ENCODE peak calls at places on chromosomes 5 and 9, in seven cellular contexts. T is NCI-H1436; D is thoracic aorta; M is fibroblast of the aortic adventitia; Q is A549; H is activated effector memory CD4-positive, alpha-beta T cell treated with anti-CD3 and anti-CD28 coated beads, Interleukin-2, amount 50 U/mL, for 16 hours; V is activated T-cell treated with anti-CD3 and anti-CD28 coated beads, Interleukin-2, amount 50 U/mL, for 72 hours. G is an unnamed sample.

GRCh38 chr5:143886621-143887301 is 74.8 kb downstream of the HMHB1 start:
- DNase-seq in T (no peak), D (no peak), M (peak), Q (no peak), H (no peak), V (no peak), G (no peak)

GRCh38 chr9:108087781-108088180 is 598.2 kb upstream of the KLF4 start:
- DNase-seq in T (no peak), D (no peak), M (no peak), Q (no peak), H (no peak), V (no peak), G (no peak)

GRCh38 chr5:43609752-43610151 is 6.8 kb downstream of the NNT start:
- DNase-seq in T (no peak), D (no peak), M (no peak), Q (no peak), H (no peak), V (no peak), G (no peak)

GRCh38 chr5:35598707-35599370 is 18.8 kb upstream of the SPEF2 start:
- DNase-seq in T (no peak), D (no peak), M (no peak), Q (no peak), H (no peak), V (no peak), G (no peak)

GRCh38 chr5:107605596-107606125 is 65.1 kb downstream of the EFNA5 start:
- DNase-seq in T (no peak), D (no peak), M (no peak), Q (no peak), H (no peak), V (no peak), G (no peak)

GRCh38 chr5:1262381-1262780 is 32.5 kb downstream of the TERT start:
- DNase-seq in T (no peak), D (no peak), M (peak), Q (no peak), H (no peak), V (no peak), G (no peak)

GRCh38 chr5:19270153-19270552 is 717.8 kb downstream of the CDH18 start:
- DNase-seq in T (no peak), D (no peak), M (no peak), Q (no peak), H (no peak), V (no peak), G (no peak)

GRCh38 chr5:109911731-109912130 is 222.0 kb downstream of the MAN2A1 start:
- DNase-seq in T (no peak), D (no peak), M (peak), Q (no peak), H (no peak), V (no peak), G (peak)

GRCh38 chr9:128470560-128470959 is 14.8 kb downstream of the ODF2 start:
- DNase-seq in T (no peak), D (no peak), M (peak), Q (no peak), H (no peak), V (peak), G (peak)

GRCh38 chr5:123549256-123549904 is 37.4 kb downstream of the CSNK1G3 start:
- DNase-seq in T (no peak), D (no peak), M (no peak), Q (no peak), H (peak), V (peak), G (no peak)

GRCh38 chr5:86971034-86971511 is 296.6 kb upstream of the RASA1 start:
- DNase-seq in T (no peak), D (no peak), M (peak), Q (no peak), H (no peak), V (no peak), G (peak)

GRCh38 chr5:176660860-176661641 is 13.8 kb downstream of the TSPAN17 start:
- DNase-seq in T (peak), D (no peak), M (peak), Q (peak), H (peak), V (peak), G (no peak)

GRCh38 chr5:153523831-153524230 is 33.4 kb downstream of the GRIA1 start:
- DNase-seq in T (no peak), D (no peak), M (peak), Q (no peak), H (no peak), V (no peak), G (no peak)

GRCh38 chr9:35756743-35757526 is 2.9 kb upstream of the MSMP start:
- DNase-seq in T (peak), D (no peak), M (no peak), Q (peak), H (peak), V (peak), G (no peak)

GRCh38 chr5:34001231-34001935 is 6.5 kb downstream of the AMACR start:
- DNase-seq in T (peak), D (no peak), M (peak), Q (no peak), H (no peak), V (no peak), G (no peak)

GRCh38 chr5:140594169-140594568 is 29.5 kb downstream of the SLC35A4 start:
- DNase-seq in T (no peak), D (no peak), M (no peak), Q (no peak), H (no peak), V (no peak), G (no peak)

GRCh38 chr5:77514457-77514856 is 22.3 kb upstream of the WDR41 start:
- DNase-seq in T (no peak), D (no peak), M (no peak), Q (no peak), H (no peak), V (no peak), G (no peak)

GRCh38 chr5:135309391-135310327 is 89.4 kb downstream of the MACROH2A1 start:
- DNase-seq in T (no peak), D (no peak), M (no peak), Q (no peak), H (no peak), V (no peak), G (no peak)

GRCh38 chr5:137320056-137321045 is 178.8 kb downstream of the SPOCK1 start:
- DNase-seq in T (peak), D (no peak), M (peak), Q (peak), H (no peak), V (peak), G (peak)

GRCh38 chr9:125663127-125663526 is 43.9 kb downstream of the MAPKAP1 start:
- DNase-seq in T (no peak), D (no peak), M (peak), Q (peak), H (no peak), V (no peak), G (no peak)

GRCh38 chr9:16870606-16871357 is at the start of gene BNC2:
- DNase-seq in T (peak), D (no peak), M (peak), Q (peak), H (no peak), V (no peak), G (no peak)

GRCh38 chr5:2135354-2135753 is 252.6 kb upstream of the IRX4 start:
- DNase-seq in T (no peak), D (no peak), M (no peak), Q (no peak), H (no peak), V (no peak), G (no peak)

GRCh38 chr5:59126665-59127354 is 543.9 kb downstream of the RAB3C start:
- DNase-seq in T (peak), D (no peak), M (peak), Q (no peak), H (no peak), V (no peak), G (no peak)

GRCh38 chr5:18745591-18745987 is 1111.3 kb downstream of the TAF11L14 start:
- DNase-seq in T (no peak), D (no peak), M (peak), Q (peak), H (peak), V (peak), G (no peak)

GRCh38 chr5:12920527-12920926 is 1016.3 kb upstream of the CTNND2 start:
- DNase-seq in T (no peak), D (no peak), M (no peak), Q (no peak), H (no peak), V (no peak), G (no peak)

GRCh38 chr5:179263391-179264052 is 81.7 kb downstream of the ADAMTS2 start:
- DNase-seq in T (no peak), D (no peak), M (no peak), Q (no peak), H (peak), V (no peak), G (no peak)

GRCh38 chr9:110536802-110537201 is 42.7 kb downstream of the SVEP1 start:
- DNase-seq in T (no peak), D (no peak), M (peak), Q (no peak), H (no peak), V (no peak), G (peak)

GRCh38 chr5:61313960-61314681 is 17.9 kb upstream of the ZSWIM6 start:
- DNase-seq in T (no peak), D (peak), M (peak), Q (no peak), H (no peak), V (no peak), G (peak)

GRCh38 chr5:136749016-136749415 is 383.7 kb upstream of the TRPC7 start:
- DNase-seq in T (no peak), D (no peak), M (no peak), Q (no peak), H (no peak), V (no peak), G (no peak)

GRCh38 chr5:78009937-78010527 is 233.9 kb upstream of the TBCA start:
- DNase-seq in T (no peak), D (no peak), M (peak), Q (no peak), H (no peak), V (no peak), G (peak)

GRCh38 chr9:69573666-69574456 is 98.3 kb downstream of the APBA1 start:
- DNase-seq in T (no peak), D (no peak), M (peak), Q (no peak), H (no peak), V (no peak), G (no peak)

GRCh38 chr9:27470291-27470805 is 53.7 kb upstream of the IFNK start:
- DNase-seq in T (no peak), D (no peak), M (no peak), Q (no peak), H (no peak), V (no peak), G (no peak)

G was measured in GM04503.